ENCODE peak calls at places on chromosomes 1 and 21, in seven cellular contexts. W, P, B, S, V, L and R are unnamed samples.

GRCh38 chr1:92096317-92096716 is 16.2 kb downstream of the BTBD8 start:
- DNase-seq in W (no peak), P (no peak), B (peak), S (no peak), V (no peak), L (no peak), R (no peak)

GRCh38 chr1:90729484-90730246 is 12.6 kb upstream of the BARHL2 start:
- DNase-seq in W (no peak), P (no peak), B (no peak), S (no peak), V (no peak), L (no peak), R (no peak)

GRCh38 chr1:185813401-185813979 is 79.3 kb downstream of the HMCN1 start:
- DNase-seq in W (no peak), P (peak), B (peak), S (peak), V (no peak), L (peak), R (peak)

GRCh38 chr1:170265234-170265633 is 119.5 kb downstream of the NTMT2 start:
- DNase-seq in W (no peak), P (no peak), B (no peak), S (no peak), V (no peak), L (no peak), R (no peak)

GRCh38 chr1:157691285-157691920 is 9.2 kb downstream of the FCRL3 start:
- DNase-seq in W (no peak), P (no peak), B (peak), S (peak), V (no peak), L (peak), R (no peak)

GRCh38 chr1:16960560-16961296 is 19.7 kb downstream of the MFAP2 start:
- DNase-seq in W (peak), P (peak), B (peak), S (no peak), V (peak), L (peak), R (peak)

GRCh38 chr1:93554883-93555872 is 107.3 kb downstream of the FNBP1L start:
- DNase-seq in W (no peak), P (no peak), B (no peak), S (no peak), V (no peak), L (no peak), R (no peak)

GRCh38 chr1:223834660-223835263 is 11.0 kb downstream of the TP53BP2 start:
- DNase-seq in W (no peak), P (no peak), B (peak), S (no peak), V (no peak), L (no peak), R (no peak)

GRCh38 chr1:164772635-164773034 is 213.7 kb downstream of the PBX1 start:
- DNase-seq in W (no peak), P (peak), B (peak), S (peak), V (no peak), L (peak), R (no peak)

GRCh38 chr1:91741906-91742305 is 144.0 kb downstream of the TGFBR3 start:
- DNase-seq in W (no peak), P (no peak), B (no peak), S (no peak), V (no peak), L (no peak), R (no peak)

GRCh38 chr1:41492341-41492848 is 7.9 kb upstream of the EDN2 start:
- DNase-seq in W (peak), P (peak), B (no peak), S (no peak), V (no peak), L (no peak), R (no peak)

GRCh38 chr1:160836561-160836960 is 26.1 kb downstream of the CD244 start:
- DNase-seq in W (no peak), P (no peak), B (no peak), S (no peak), V (no peak), L (no peak), R (no peak)

GRCh38 chr1:186308264-186309060 is 66.6 kb downstream of the TPR start:
- DNase-seq in W (no peak), P (no peak), B (no peak), S (no peak), V (no peak), L (no peak), R (no peak)

GRCh38 chr1:241579434-241579833 is 47.3 kb downstream of the KMO start:
- DNase-seq in W (no peak), P (no peak), B (no peak), S (no peak), V (no peak), L (no peak), R (no peak)

GRCh38 chr21:26948194-26948593 is 18.7 kb downstream of the ADAMTS5 start:
- DNase-seq in W (no peak), P (no peak), B (no peak), S (no peak), V (no peak), L (no peak), R (no peak)

GRCh38 chr21:37800122-37800455 is 116.2 kb downstream of the KCNJ6 start:
- DNase-seq in W (no peak), P (no peak), B (peak), S (peak), V (no peak), L (no peak), R (no peak)

GRCh38 chr1:65309317-65310077 is at the start of gene DNAJC6:
- DNase-seq in W (peak), P (peak), B (peak), S (peak), V (no peak), L (peak), R (peak)

GRCh38 chr1:117095237-117095636 is 26.3 kb downstream of the TRIM45 start:
- DNase-seq in W (no peak), P (no peak), B (peak), S (peak), V (no peak), L (no peak), R (no peak)

GRCh38 chr1:182035097-182035770 is 26.3 kb downstream of the ZNF648 start:
- DNase-seq in W (no peak), P (no peak), B (no peak), S (no peak), V (no peak), L (no peak), R (no peak)

GRCh38 chr1:207740224-207740623 is 11.6 kb upstream of the CD46 start:
- DNase-seq in W (no peak), P (no peak), B (no peak), S (no peak), V (no peak), L (no peak), R (no peak)

GRCh38 chr1:38038836-38039235 is 7.8 kb downstream of the POU3F1 start:
- DNase-seq in W (no peak), P (no peak), B (peak), S (peak), V (no peak), L (no peak), R (no peak)

GRCh38 chr21:28776251-28776650 is 216.4 kb downstream of the LTN1 start:
- DNase-seq in W (no peak), P (no peak), B (peak), S (no peak), V (no peak), L (no peak), R (no peak)

GRCh38 chr1:91499346-91499745 is 1.3 kb upstream of the CDC7 start:
- DNase-seq in W (no peak), P (no peak), B (no peak), S (no peak), V (no peak), L (no peak), R (no peak)

GRCh38 chr1:40281852-40282251 is 23.8 kb downstream of the ZMPSTE24 start:
- DNase-seq in W (no peak), P (no peak), B (no peak), S (no peak), V (no peak), L (no peak), R (no peak)

GRCh38 chr1:197618065-197618464 is 157.2 kb downstream of the DENND1B start:
- DNase-seq in W (no peak), P (no peak), B (peak), S (no peak), V (no peak), L (no peak), R (peak)

GRCh38 chr1:172697463-172698100 is 38.7 kb downstream of the FASLG start:
- DNase-seq in W (no peak), P (no peak), B (no peak), S (no peak), V (no peak), L (no peak), R (no peak)

GRCh38 chr1:84795213-84795612 is 97.8 kb downstream of the LPAR3 start:
- DNase-seq in W (no peak), P (no peak), B (no peak), S (no peak), V (no peak), L (no peak), R (no peak)

GRCh38 chr1:25198731-25199231 is 33.5 kb downstream of the SYF2 start:
- DNase-seq in W (no peak), P (peak), B (no peak), S (no peak), V (no peak), L (no peak), R (peak)